ENCODE peak calls at places on chromosomes 11 and 22, in six cellular contexts. One of them, this sample, is unnamed.

GRCh38 chr22:18005201-18005926 is 19.0 kb downstream of the MICAL3 start:
- DNase-seq in EL: no peak
- DNase-seq in Calu3: no peak
- DNase-seq in astrocyte: no peak
- DNase-seq in effector memory CD8-positive, alpha-beta T cell: no peak
- DNase-seq in GM12865: no peak
- DNase-seq in this sample: no peak

GRCh38 chr11:106581399-106581798 is 436.9 kb downstream of the GUCY1A2 start:
- DNase-seq in EL: no peak
- DNase-seq in Calu3: no peak
- DNase-seq in astrocyte: no peak
- DNase-seq in effector memory CD8-positive, alpha-beta T cell: no peak
- DNase-seq in GM12865: no peak
- DNase-seq in this sample: no peak

GRCh38 chr11:77346906-77347603 is 45.6 kb upstream of the GDPD4 start:
- DNase-seq in EL: peak
- DNase-seq in Calu3: no peak
- DNase-seq in astrocyte: peak
- DNase-seq in effector memory CD8-positive, alpha-beta T cell: no peak
- DNase-seq in GM12865: no peak
- DNase-seq in this sample: no peak

GRCh38 chr22:46373838-46374662 is 38.5 kb downstream of the TRMU start:
- DNase-seq in EL: no peak
- DNase-seq in Calu3: no peak
- DNase-seq in astrocyte: peak
- DNase-seq in effector memory CD8-positive, alpha-beta T cell: peak
- DNase-seq in GM12865: peak
- DNase-seq in this sample: no peak

GRCh38 chr11:5696210-5696609 is 6.6 kb downstream of the TRIM22 start:
- DNase-seq in EL: no peak
- DNase-seq in Calu3: no peak
- DNase-seq in astrocyte: no peak
- DNase-seq in effector memory CD8-positive, alpha-beta T cell: no peak
- DNase-seq in GM12865: no peak
- DNase-seq in this sample: no peak

GRCh38 chr11:7413961-7414728 is 71.2 kb upstream of the OLFML1 start:
- DNase-seq in EL: no peak
- DNase-seq in Calu3: no peak
- DNase-seq in astrocyte: no peak
- DNase-seq in effector memory CD8-positive, alpha-beta T cell: no peak
- DNase-seq in GM12865: no peak
- DNase-seq in this sample: no peak

GRCh38 chr22:33116846-33117547 is 58.8 kb upstream of the SYN3 start:
- DNase-seq in EL: peak
- DNase-seq in Calu3: no peak
- DNase-seq in astrocyte: no peak
- DNase-seq in effector memory CD8-positive, alpha-beta T cell: no peak
- DNase-seq in GM12865: no peak
- DNase-seq in this sample: peak

GRCh38 chr11:3840289-3840869 is 380 bp downstream of the RHOG start:
- DNase-seq in EL: peak
- DNase-seq in Calu3: no peak
- DNase-seq in astrocyte: no peak
- DNase-seq in effector memory CD8-positive, alpha-beta T cell: no peak
- DNase-seq in GM12865: peak
- DNase-seq in this sample: peak

GRCh38 chr22:16962501-16962900 is 45.5 kb downstream of the GAB4 start:
- DNase-seq in EL: no peak
- DNase-seq in Calu3: no peak
- DNase-seq in astrocyte: no peak
- DNase-seq in effector memory CD8-positive, alpha-beta T cell: no peak
- DNase-seq in GM12865: no peak
- DNase-seq in this sample: no peak

GRCh38 chr22:22818861-22819855 is 68.5 kb upstream of the IGLL5 start:
- DNase-seq in EL: no peak
- DNase-seq in Calu3: no peak
- DNase-seq in astrocyte: no peak
- DNase-seq in effector memory CD8-positive, alpha-beta T cell: peak
- DNase-seq in GM12865: peak
- DNase-seq in this sample: no peak

GRCh38 chr11:2294340-2295290 is 7.1 kb downstream of the C11orf21 start:
- DNase-seq in EL: no peak
- DNase-seq in Calu3: no peak
- DNase-seq in astrocyte: no peak
- DNase-seq in effector memory CD8-positive, alpha-beta T cell: no peak
- DNase-seq in GM12865: no peak
- DNase-seq in this sample: no peak

GRCh38 chr11:3893311-3893710 is 37.8 kb downstream of the STIM1 start:
- DNase-seq in EL: no peak
- DNase-seq in Calu3: no peak
- DNase-seq in astrocyte: no peak
- DNase-seq in effector memory CD8-positive, alpha-beta T cell: no peak
- DNase-seq in GM12865: peak
- DNase-seq in this sample: no peak

GRCh38 chr11:4418403-4418802 is 24.9 kb upstream of the TRIM21 start:
- DNase-seq in EL: no peak
- DNase-seq in Calu3: no peak
- DNase-seq in astrocyte: no peak
- DNase-seq in effector memory CD8-positive, alpha-beta T cell: no peak
- DNase-seq in GM12865: no peak
- DNase-seq in this sample: no peak

GRCh38 chr22:19180234-19180633 is 1.7 kb upstream of the SLC25A1 start:
- DNase-seq in EL: no peak
- DNase-seq in Calu3: no peak
- DNase-seq in astrocyte: no peak
- DNase-seq in effector memory CD8-positive, alpha-beta T cell: no peak
- DNase-seq in GM12865: no peak
- DNase-seq in this sample: no peak

GRCh38 chr22:25668437-25668836 is 73.6 kb upstream of the MYO18B start:
- DNase-seq in EL: peak
- DNase-seq in Calu3: peak
- DNase-seq in astrocyte: peak
- DNase-seq in effector memory CD8-positive, alpha-beta T cell: no peak
- DNase-seq in GM12865: no peak
- DNase-seq in this sample: no peak

GRCh38 chr11:103683581-103683980 is 352.9 kb upstream of the DDI1 start:
- DNase-seq in EL: peak
- DNase-seq in Calu3: no peak
- DNase-seq in astrocyte: peak
- DNase-seq in effector memory CD8-positive, alpha-beta T cell: no peak
- DNase-seq in GM12865: no peak
- DNase-seq in this sample: no peak

GRCh38 chr11:18594999-18595749 is 4.4 kb upstream of the MISFA start:
- DNase-seq in EL: peak
- DNase-seq in Calu3: no peak
- DNase-seq in astrocyte: no peak
- DNase-seq in effector memory CD8-positive, alpha-beta T cell: no peak
- DNase-seq in GM12865: no peak
- DNase-seq in this sample: peak

GRCh38 chr11:108647387-108647700 is 17.5 kb upstream of the DDX10 start:
- DNase-seq in EL: no peak
- DNase-seq in Calu3: no peak
- DNase-seq in astrocyte: no peak
- DNase-seq in effector memory CD8-positive, alpha-beta T cell: no peak
- DNase-seq in GM12865: no peak
- DNase-seq in this sample: no peak

GRCh38 chr11:36578458-36578857 is 10.7 kb downstream of the RAG1 start:
- DNase-seq in EL: peak
- DNase-seq in Calu3: no peak
- DNase-seq in astrocyte: peak
- DNase-seq in effector memory CD8-positive, alpha-beta T cell: no peak
- DNase-seq in GM12865: no peak
- DNase-seq in this sample: no peak

GRCh38 chr22:27654536-27655445 is 146.8 kb downstream of the MN1 start:
- DNase-seq in EL: no peak
- DNase-seq in Calu3: peak
- DNase-seq in astrocyte: no peak
- DNase-seq in effector memory CD8-positive, alpha-beta T cell: no peak
- DNase-seq in GM12865: no peak
- DNase-seq in this sample: no peak

GRCh38 chr11:2511421-2512369 is 66.9 kb downstream of the KCNQ1 start:
- DNase-seq in EL: no peak
- DNase-seq in Calu3: no peak
- DNase-seq in astrocyte: no peak
- DNase-seq in effector memory CD8-positive, alpha-beta T cell: no peak
- DNase-seq in GM12865: no peak
- DNase-seq in this sample: no peak

GRCh38 chr22:27996981-27997380 is 77.9 kb upstream of the PITPNB start:
- DNase-seq in EL: no peak
- DNase-seq in Calu3: no peak
- DNase-seq in astrocyte: no peak
- DNase-seq in effector memory CD8-positive, alpha-beta T cell: no peak
- DNase-seq in GM12865: no peak
- DNase-seq in this sample: no peak

GRCh38 chr11:121063728-121064127 is 37.3 kb upstream of the TECTA start:
- DNase-seq in EL: peak
- DNase-seq in Calu3: no peak
- DNase-seq in astrocyte: no peak
- DNase-seq in effector memory CD8-positive, alpha-beta T cell: no peak
- DNase-seq in GM12865: no peak
- DNase-seq in this sample: no peak

GRCh38 chr11:72606362-72607100 is 67.7 kb downstream of the PDE2A start:
- DNase-seq in EL: no peak
- DNase-seq in Calu3: no peak
- DNase-seq in astrocyte: peak
- DNase-seq in effector memory CD8-positive, alpha-beta T cell: no peak
- DNase-seq in GM12865: no peak
- DNase-seq in this sample: no peak

GRCh38 chr22:39252461-39253391 is 7.9 kb upstream of the PDGFB start:
- DNase-seq in EL: peak
- DNase-seq in Calu3: no peak
- DNase-seq in astrocyte: no peak
- DNase-seq in effector memory CD8-positive, alpha-beta T cell: no peak
- DNase-seq in GM12865: no peak
- DNase-seq in this sample: no peak

GRCh38 chr11:118947999-118948398 is 8.1 kb upstream of the UPK2 start:
- DNase-seq in EL: no peak
- DNase-seq in Calu3: no peak
- DNase-seq in astrocyte: no peak
- DNase-seq in effector memory CD8-positive, alpha-beta T cell: no peak
- DNase-seq in GM12865: no peak
- DNase-seq in this sample: no peak

GRCh38 chr11:123561046-123561781 is 93.2 kb downstream of the SCN3B start:
- DNase-seq in EL: peak
- DNase-seq in Calu3: peak
- DNase-seq in astrocyte: peak
- DNase-seq in effector memory CD8-positive, alpha-beta T cell: no peak
- DNase-seq in GM12865: no peak
- DNase-seq in this sample: no peak

GRCh38 chr11:108664241-108664640 is 628 bp upstream of the DDX10 start:
- DNase-seq in EL: no peak
- DNase-seq in Calu3: no peak
- DNase-seq in astrocyte: no peak
- DNase-seq in effector memory CD8-positive, alpha-beta T cell: no peak
- DNase-seq in GM12865: no peak
- DNase-seq in this sample: no peak

GRCh38 chr11:10019906-10020682 is 273.9 kb downstream of the SBF2 start:
- DNase-seq in EL: no peak
- DNase-seq in Calu3: peak
- DNase-seq in astrocyte: no peak
- DNase-seq in effector memory CD8-positive, alpha-beta T cell: no peak
- DNase-seq in GM12865: no peak
- DNase-seq in this sample: no peak

GRCh38 chr11:116108161-116108560 is 603.9 kb upstream of the CADM1 start:
- DNase-seq in EL: no peak
- DNase-seq in Calu3: no peak
- DNase-seq in astrocyte: peak
- DNase-seq in effector memory CD8-positive, alpha-beta T cell: no peak
- DNase-seq in GM12865: no peak
- DNase-seq in this sample: no peak

GRCh38 chr11:57873196-57873911 is 111.8 kb downstream of the CTNND1 start:
- DNase-seq in EL: peak
- DNase-seq in Calu3: no peak
- DNase-seq in astrocyte: no peak
- DNase-seq in effector memory CD8-positive, alpha-beta T cell: no peak
- DNase-seq in GM12865: no peak
- DNase-seq in this sample: peak